ENCODE peak calls at places on chromosomes 6 and 20, in five cellular contexts. A is NCI-H524; F is CD8-positive, alpha-beta memory T cell; V is activated CD4-positive, alpha-beta memory T cell treated with anti-CD3 and anti-CD28 coated beads for 36 hours; N is RCC 7860. Q is an unnamed sample.

GRCh38 chr6:79111549-79111948 is 33.5 kb upstream of the PHIP start:
- DNase-seq in F (no peak), N (no peak), A (no peak), V (no peak), Q (no peak)

GRCh38 chr20:19692100-19692499 is 66.0 kb upstream of the RIN2 start:
- DNase-seq in N (peak), F (no peak), V (no peak), A (no peak), Q (no peak)

GRCh38 chr20:16518784-16519084 is 54.5 kb downstream of the KIF16B start:
- DNase-seq in V (no peak), F (no peak), N (no peak), A (no peak), Q (no peak)

GRCh38 chr20:64148581-64148980 is 15.7 kb upstream of the MYT1 start:
- DNase-seq in N (no peak), A (no peak), V (no peak), F (no peak), Q (no peak)

GRCh38 chr6:111503194-111503593 is 20.2 kb upstream of the REV3L start:
- DNase-seq in F (no peak), N (no peak), A (no peak), V (no peak), Q (no peak)

GRCh38 chr20:45174434-45175364 is at the start of gene PI3:
- DNase-seq in F (no peak), V (no peak), N (no peak), A (no peak), Q (peak)

GRCh38 chr6:142551145-142551811 is 249.5 kb downstream of the ADGRG6 start:
- DNase-seq in N (peak), F (peak), A (peak), V (peak), Q (peak)

GRCh38 chr6:44257007-44257752 is at the start of gene SLC35B2:
- DNase-seq in F (peak), A (peak), N (peak), V (peak), Q (peak)

GRCh38 chr20:57396212-57396611 is 5.0 kb downstream of the RBM38 start:
- DNase-seq in A (no peak), V (no peak), N (no peak), F (peak), Q (no peak)

GRCh38 chr6:108163267-108163643 is 2.6 kb upstream of the NR2E1 start:
- DNase-seq in A (no peak), N (no peak), F (no peak), V (no peak), Q (peak)

GRCh38 chr20:58584881-58585752 is 66.0 kb upstream of the STX16 start:
- DNase-seq in V (no peak), A (no peak), F (no peak), N (no peak), Q (no peak)

GRCh38 chr6:168333471-168333870 is 13.9 kb upstream of the DACT2 start:
- DNase-seq in N (no peak), V (no peak), F (no peak), A (no peak), Q (no peak)

GRCh38 chr6:75208564-75209431 is 2.9 kb upstream of the COL12A1 start:
- DNase-seq in A (peak), V (peak), N (peak), F (peak), Q (peak)

GRCh38 chr6:156780117-156780641 is 3.0 kb downstream of the ARID1B start:
- DNase-seq in N (peak), F (peak), V (peak), A (peak), Q (peak)

GRCh38 chr6:111210074-111210729 is 122.9 kb downstream of the SLC16A10 start:
- DNase-seq in A (peak), F (peak), N (peak), V (peak), Q (peak)

GRCh38 chr6:119129148-119129967 is 50.9 kb upstream of the FAM184A start:
- DNase-seq in F (peak), V (no peak), A (peak), N (peak), Q (peak)

GRCh38 chr6:89984926-89985743 is 90.9 kb downstream of the GJA10 start:
- DNase-seq in F (no peak), A (peak), V (no peak), N (peak), Q (no peak)

GRCh38 chr20:17471606-17472187 is 59.5 kb downstream of the BFSP1 start:
- DNase-seq in A (no peak), V (no peak), F (no peak), N (no peak), Q (no peak)

GRCh38 chr20:50320910-50321796 is 130.5 kb downstream of the CEBPB start:
- DNase-seq in V (peak), A (no peak), N (peak), F (no peak), Q (peak)

GRCh38 chr6:20740727-20741126 is 206.5 kb downstream of the CDKAL1 start:
- DNase-seq in A (no peak), F (no peak), N (no peak), V (no peak), Q (no peak)

GRCh38 chr6:80676386-80676785 is 569.9 kb downstream of the BCKDHB start:
- DNase-seq in A (no peak), N (no peak), F (no peak), V (no peak), Q (no peak)

Q was measured in foreskin keratinocyte.